ENCODE peak calls at places on chromosomes 3 and 15, in ten cellular contexts. B is PC-3, E is fibroblast of lung, Y is testis, A is A673, H is SK-N-SH, X is cardiac muscle cell, U is A549, I is Peyer's patch, P is prostate gland. Z is an unnamed sample.

GRCh38 chr3:20121088-20121487 is 64.9 kb downstream of the SGO1 start:
- DNase-seq in X (no peak), I (no peak), P (no peak), U (no peak), E (no peak), B (no peak), Y (no peak), A (no peak), H (no peak), Z (no peak)

GRCh38 chr3:128742821-128743594 is 17.0 kb downstream of the RAB7A start:
- DNase-seq in E (no peak), I (no peak), H (no peak), B (no peak), Y (no peak), U (no peak), A (no peak), X (no peak), P (no peak), Z (no peak)

GRCh38 chr3:134978658-134979057 is 183.6 kb downstream of the EPHB1 start:
- DNase-seq in H (no peak), P (no peak), U (no peak), A (no peak), B (no peak), Y (no peak), E (no peak), I (no peak), X (no peak), Z (no peak)

GRCh38 chr15:70488002-70488605 is 275.3 kb downstream of the UACA start:
- DNase-seq in X (peak; percentile 85), Y (peak; percentile 81), I (peak; percentile 76), B (peak; percentile 81), P (peak; percentile 64), U (peak; percentile 88), H (peak; percentile 84), A (peak; percentile 78), E (peak; percentile 82), Z (peak; percentile 67)

GRCh38 chr3:11807651-11808050 is 39.0 kb downstream of the TAMM41 start:
- DNase-seq in P (no peak), A (no peak), Y (no peak), X (no peak), H (no peak), E (peak; percentile 20), U (no peak), B (no peak), I (no peak), Z (no peak)

GRCh38 chr15:59111267-59111666 is 6.3 kb downstream of the CCNB2 start:
- DNase-seq in H (no peak), X (no peak), U (no peak), I (no peak), B (no peak), Y (no peak), E (no peak), P (no peak), A (no peak), Z (no peak)

GRCh38 chr3:113638910-113639309 is 57.5 kb downstream of the USF3 start:
- DNase-seq in U (no peak), B (no peak), E (no peak), I (no peak), P (no peak), X (no peak), H (no peak), A (no peak), Y (no peak), Z (no peak)

GRCh38 chr3:188051801-188052228 is 102.1 kb upstream of the LPP start:
- DNase-seq in H (no peak), A (no peak), E (peak; percentile 44), Y (peak; percentile 79), X (peak; percentile 55), U (no peak), I (peak; percentile 19), P (no peak), B (no peak), Z (no peak)

GRCh38 chr15:29089731-29090616 is 179.6 kb downstream of the NSMCE3 start:
- DNase-seq in X (peak; percentile 25), E (peak; percentile 39), H (no peak), A (peak; percentile 30), Y (no peak), B (no peak), I (no peak), U (no peak), P (no peak), Z (no peak)

GRCh38 chr3:56802411-56802745 is 629 bp upstream of the ARHGEF3 start:
- DNase-seq in Y (no peak), A (no peak), I (no peak), U (no peak), P (no peak), X (no peak), E (no peak), B (no peak), H (no peak), Z (no peak)

GRCh38 chr3:56802793-56803192 is 1.0 kb upstream of the ARHGEF3 start:
- DNase-seq in I (no peak), E (no peak), P (no peak), U (no peak), H (no peak), B (no peak), Y (no peak), A (no peak), X (no peak), Z (no peak)

GRCh38 chr3:56810912-56811544 is 9.3 kb upstream of the ARHGEF3 start:
- DNase-seq in P (peak; percentile 74), X (no peak), Y (no peak), U (no peak), I (no peak), H (no peak), A (no peak), E (no peak), B (peak; percentile 81), Z (no peak)

GRCh38 chr3:56801597-56802410 is at the start of gene ARHGEF3:
- DNase-seq in H (peak; percentile 96), B (peak; percentile 88), U (peak; percentile 71), I (peak; percentile 89), E (peak; percentile 65), X (peak; percentile 85), A (peak; percentile 69), Y (peak; percentile 89), P (peak; percentile 82), Z (peak; percentile 81)

DNA sequence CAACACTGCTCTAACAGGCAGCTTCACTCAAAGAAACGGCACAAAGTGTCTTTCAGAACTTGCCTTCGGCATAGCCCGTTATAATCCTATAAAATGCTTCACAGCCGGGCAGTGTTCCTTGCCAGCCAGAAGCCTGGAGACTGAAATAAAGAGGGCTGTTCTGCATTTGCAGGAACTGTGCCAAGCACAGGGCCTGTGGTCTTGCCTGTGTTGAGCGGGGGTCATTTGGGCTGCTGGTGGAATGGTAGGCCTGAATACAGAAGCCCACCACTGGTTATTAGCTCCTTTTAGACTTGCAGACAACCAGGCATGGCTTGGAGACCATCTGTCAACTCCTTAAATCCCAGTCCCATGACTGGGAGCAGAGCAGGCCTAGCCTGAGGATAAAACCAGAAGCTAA is 4.7 kb upstream of the ARHGEF3 start:
- DNase-seq in Y (no peak), P (no peak), U (no peak), X (no peak), A (no peak), I (no peak), E (no peak), H (no peak), B (no peak), Z (peak; percentile 76)
- H3K27ac ChIP-seq in Y (no peak overlapping the region), P (no peak overlapping the region), U (no peak overlapping the region), X (no peak overlapping the region), A (no peak overlapping the region), I (no peak overlapping the region), E (no peak overlapping the region), H (no peak overlapping the region), B (no peak overlapping the region), Z (peak overlapping the region; percentile 89)

DNA sequence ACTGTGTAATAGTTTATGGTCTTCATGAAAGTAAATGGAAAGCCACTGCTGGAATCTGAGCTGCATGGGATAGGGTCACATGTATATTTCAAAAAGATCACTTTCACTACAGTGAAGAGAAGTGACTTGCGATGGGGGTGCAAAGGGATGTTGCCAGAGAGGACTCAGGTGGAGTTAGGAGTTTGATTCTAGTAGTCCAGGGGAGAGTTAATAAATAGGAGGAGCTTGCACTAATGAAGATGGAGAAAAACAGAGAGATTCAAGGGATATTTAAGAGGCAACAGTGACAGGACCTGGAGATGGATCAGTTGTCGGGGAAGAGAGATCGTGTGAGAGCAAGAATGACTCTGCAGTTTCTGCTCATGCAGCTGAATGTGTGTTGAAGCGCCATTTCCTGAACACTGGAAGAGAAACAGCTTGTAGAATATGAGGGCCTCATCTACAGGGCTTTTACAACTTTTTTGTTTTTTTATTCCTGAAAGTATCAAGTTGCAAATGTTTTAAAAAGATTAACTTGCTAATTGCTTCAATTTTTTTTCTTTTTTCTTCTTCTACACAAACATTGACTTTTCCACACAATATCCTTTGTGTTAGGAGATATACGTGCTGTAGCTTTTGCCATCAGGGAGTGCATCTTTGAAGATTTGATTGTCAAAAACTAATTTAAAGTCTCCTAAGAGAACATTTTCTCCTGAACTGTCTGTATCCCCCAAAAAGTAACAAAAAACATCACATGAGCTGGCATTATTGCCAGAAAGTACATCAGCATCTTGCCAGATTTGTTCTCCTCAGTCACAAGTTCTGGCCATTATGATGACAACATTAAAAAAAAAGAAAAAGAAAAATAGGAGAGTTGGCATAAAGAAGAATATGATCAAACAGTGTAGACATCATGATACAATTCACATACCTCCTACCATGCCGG is 37.5 kb downstream of the SETMAR start:
- DNase-seq in I (no peak), H (no peak), B (no peak), U (no peak), P (no peak), E (peak; percentile 29), Y (no peak), X (peak; percentile 51), A (no peak), Z (no peak)
- H3K27ac ChIP-seq in I (no peak overlapping the region), H (no peak overlapping the region), B (no peak overlapping the region), U (peak overlapping the region; percentile 17), P (peak overlapping the region; percentile 53), E (no peak overlapping the region), Y (peak overlapping the region; percentile 69), X (no peak overlapping the region), A (no peak overlapping the region), Z (no peak overlapping the region)

GRCh38 chr3:42092006-42092405 is 849 bp downstream of the TRAK1 start:
- DNase-seq in E (no peak), Y (no peak), B (no peak), H (no peak), U (no peak), I (no peak), P (no peak), A (no peak), X (no peak), Z (no peak)
- H3K27ac ChIP-seq in E (no peak overlapping the region), Y (peak overlapping the region; percentile 65), B (no peak overlapping the region), H (no peak overlapping the region), U (no peak overlapping the region), I (no peak overlapping the region), P (peak overlapping the region; percentile 31), A (no peak overlapping the region), X (no peak overlapping the region), Z (no peak overlapping the region)

GRCh38 chr15:85030301-85031049 is 48.8 kb downstream of the PDE8A start:
- DNase-seq in A (peak; percentile 51), H (no peak), X (peak; percentile 57), U (no peak), P (no peak), E (no peak), B (peak; percentile 19), I (no peak), Y (no peak), Z (no peak)
- H3K27ac ChIP-seq in A (no peak overlapping the region), H (peak overlapping the region; percentile 35), X (peak overlapping the region; percentile 20), U (peak overlapping the region; percentile 57), P (no peak overlapping the region), E (no peak overlapping the region), B (no peak overlapping the region), I (peak overlapping the region; percentile 54), Y (no peak overlapping the region), Z (no peak overlapping the region)